ENCODE peak calls at places on chromosomes 16 and 17, in five cellular contexts. U is cardiac fibroblast, C is endothelial cell, G is H9, T is ovary. I is an unnamed sample.

GRCh38 chr16:71436473-71436872 is 5.4 kb downstream of the TLE7 start:
- DNase-seq in U (no peak), C (no peak), G (no peak), T (no peak), I (no peak)

GRCh38 chr16:88613911-88614817 is 24.2 kb upstream of the IL17C start:
- DNase-seq in U (no peak), C (no peak), G (no peak), T (no peak), I (no peak)

GRCh38 chr17:41404024-41404651 is 6.7 kb upstream of the KRT31 start:
- DNase-seq in U (peak), C (no peak), G (no peak), T (no peak), I (no peak)

GRCh38 chr16:67594956-67595355 is 32.6 kb downstream of the CTCF start:
- DNase-seq in U (peak), C (no peak), G (no peak), T (no peak), I (no peak)

GRCh38 chr17:8681175-8681949 is 50.8 kb upstream of the MYH10 start:
- DNase-seq in U (peak), C (no peak), G (no peak), T (no peak), I (no peak)

GRCh38 chr16:13307255-13307654 is 405.9 kb downstream of the SHISA9 start:
- DNase-seq in U (no peak), C (no peak), G (no peak), T (no peak), I (no peak)

GRCh38 chr17:31571124-31571892 is 179.8 kb downstream of the RAB11FIP4 start:
- DNase-seq in U (peak), C (no peak), G (no peak), T (peak), I (no peak)

GRCh38 chr17:8393470-8394231 is 4.0 kb downstream of the RNF222 start:
- DNase-seq in U (no peak), C (no peak), G (no peak), T (no peak), I (no peak)

GRCh38 chr16:50791522-50791921 is 49.6 kb downstream of the CYLD start:
- DNase-seq in U (no peak), C (no peak), G (no peak), T (no peak), I (no peak)

GRCh38 chr16:56401482-56401881 is 23.9 kb downstream of the AMFR start:
- DNase-seq in U (no peak), C (peak), G (peak), T (no peak), I (no peak)

GRCh38 chr17:10013360-10014112 is 108.5 kb upstream of the RCVRN start:
- DNase-seq in U (no peak), C (no peak), G (no peak), T (no peak), I (no peak)

GRCh38 chr17:36824678-36825091 is 112.6 kb upstream of the LHX1 start:
- DNase-seq in U (no peak), C (no peak), G (no peak), T (no peak), I (no peak)

GRCh38 chr16:85935957-85936760 is 37.2 kb downstream of the IRF8 start:
- DNase-seq in U (no peak), C (no peak), G (no peak), T (no peak), I (no peak)

GRCh38 chr17:40307001-40307690 is 1.8 kb upstream of the RARA start:
- DNase-seq in U (peak), C (no peak), G (no peak), T (no peak), I (no peak)

GRCh38 chr16:85384831-85385462 is 228.2 kb upstream of the GSE1 start:
- DNase-seq in U (no peak), C (no peak), G (no peak), T (peak), I (no peak)

GRCh38 chr17:55437165-55437605 is 15.6 kb upstream of the MMD start:
- DNase-seq in U (no peak), C (no peak), G (no peak), T (no peak), I (no peak)

GRCh38 chr17:58783380-58783779 is 27.7 kb downstream of the PPM1E start:
- DNase-seq in U (peak), C (no peak), G (no peak), T (no peak), I (no peak)

GRCh38 chr17:49234509-49235080 is 4.0 kb upstream of the PHOSPHO1 start:
- DNase-seq in U (no peak), C (no peak), G (no peak), T (no peak), I (no peak)

GRCh38 chr17:31811021-31811565 is 48.0 kb downstream of the COPRS start:
- DNase-seq in U (peak), C (no peak), G (no peak), T (no peak), I (no peak)

GRCh38 chr17:3880983-3881382 is 11.9 kb downstream of the CAMKK1 start:
- DNase-seq in U (no peak), C (no peak), G (no peak), T (no peak), I (no peak)

GRCh38 chr17:17822189-17822978 is 14.4 kb downstream of the SREBF1 start:
- DNase-seq in U (peak), C (no peak), G (no peak), T (peak), I (no peak)

GRCh38 chr17:61216066-61216465 is 183.6 kb upstream of the TBX2 start:
- DNase-seq in U (no peak), C (no peak), G (no peak), T (no peak), I (no peak)

GRCh38 chr16:19502395-19503131 is 19.3 kb downstream of the GDE1 start:
- DNase-seq in U (peak), C (peak), G (peak), T (peak), I (no peak)

GRCh38 chr16:88759245-88759975 is 25.6 kb downstream of the PIEZO1 start:
- DNase-seq in U (peak), C (no peak), G (peak), T (peak), I (no peak)

GRCh38 chr17:27333410-27333980 is 39.6 kb downstream of the WSB1 start:
- DNase-seq in U (no peak), C (no peak), G (peak), T (no peak), I (no peak)

GRCh38 chr16:55989569-55989907 is 114.4 kb upstream of the CES5A start:
- DNase-seq in U (no peak), C (no peak), G (no peak), T (no peak), I (no peak)

GRCh38 chr17:4949321-4950074 is 1.2 kb upstream of the PFN1 start:
- DNase-seq in U (peak), C (peak), G (peak), T (peak), I (peak)

GRCh38 chr17:77801545-77802332 is 156.8 kb upstream of the TNRC6C start:
- DNase-seq in U (no peak), C (no peak), G (no peak), T (no peak), I (no peak)

GRCh38 chr16:81444448-81445121 is at the start of gene CMIP:
- DNase-seq in U (peak), C (peak), G (peak), T (peak), I (peak)

GRCh38 chr16:51035110-51035498 is 116.0 kb downstream of the SALL1 start:
- DNase-seq in U (no peak), C (no peak), G (no peak), T (no peak), I (no peak)

GRCh38 chr17:79022507-79022991 is 1.4 kb upstream of the C1QTNF1 start:
- DNase-seq in U (peak), C (no peak), G (no peak), T (peak), I (no peak)

GRCh38 chr17:79023180-79023705 is 726 bp upstream of the C1QTNF1 start:
- DNase-seq in U (peak), C (no peak), G (no peak), T (peak), I (no peak)

GRCh38 chr17:79024901-79025737 is 1.1 kb downstream of the C1QTNF1 start:
- DNase-seq in U (peak), C (no peak), G (no peak), T (peak), I (no peak)

GRCh38 chr17:79026345-79027273 is 2.6 kb downstream of the C1QTNF1 start:
- DNase-seq in U (peak), C (no peak), G (no peak), T (peak), I (no peak)

GRCh38 chr17:79023886-79024771 is at the start of gene C1QTNF1:
- DNase-seq in U (peak), C (peak), G (peak), T (peak), I (no peak)
- TF ChIP-seq CTCF in U (peak), C (peak), G (peak), T (peak), I (no peak)

GRCh38 chr17:65219124-65219523 is 82.0 kb downstream of the RGS9 start:
- DNase-seq in U (no peak), C (no peak), G (no peak), T (no peak), I (no peak)
- TF ChIP-seq CTCF in U (peak), C (no peak), G (peak), T (no peak), I (peak)

DNA sequence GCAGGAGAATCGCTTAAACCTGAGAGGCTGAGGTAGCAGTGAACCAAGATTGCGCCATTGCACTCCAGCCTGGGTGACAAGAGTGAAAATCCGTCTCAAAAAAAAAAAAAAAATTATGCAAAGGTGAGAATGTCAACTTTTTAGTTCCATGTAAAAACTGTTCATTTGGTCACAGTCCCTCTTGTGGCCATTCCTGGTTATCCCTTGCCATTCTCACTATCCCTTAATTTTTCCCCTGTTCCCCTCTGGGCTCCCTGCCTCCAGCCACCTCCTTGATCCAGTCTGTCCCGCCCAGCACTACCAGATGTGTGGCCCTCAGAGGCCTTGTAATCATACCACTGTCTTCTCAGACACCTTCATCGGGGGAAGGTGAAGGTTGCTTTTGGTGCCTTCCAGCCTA is 23.4 kb downstream of the DCAF7 start:
- DNase-seq in U (peak), C (no peak), G (no peak), T (no peak), I (no peak)
- TF ChIP-seq CTCF in U (peak), C (peak), G (peak), T (no peak), I (peak)

DNA sequence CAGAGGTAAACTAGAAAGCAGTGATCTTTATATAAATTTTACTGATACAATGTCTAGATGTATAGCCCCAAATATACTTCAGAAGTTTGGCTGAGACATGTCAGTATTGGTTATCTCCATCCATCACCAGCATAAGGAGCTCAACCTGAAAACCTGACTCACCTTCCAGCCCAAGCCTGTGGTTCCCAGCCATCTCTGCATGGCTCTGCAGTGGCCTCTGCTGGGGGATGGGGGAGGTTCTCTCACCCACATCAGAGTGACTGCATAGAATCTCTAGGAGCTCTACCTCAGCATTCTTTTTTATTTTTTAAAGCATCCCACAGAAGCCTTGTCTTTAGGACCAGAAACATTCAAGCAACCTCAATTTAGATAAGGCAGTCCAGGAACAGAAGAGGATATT is 27.3 kb downstream of the USP7 start:
- DNase-seq in U (peak), C (peak), G (peak), T (no peak), I (no peak)
- TF ChIP-seq CTCF in U (peak), C (no peak), G (peak), T (no peak), I (peak)

GRCh38 chr16:12214509-12214908 is 238.0 kb downstream of the SNX29 start:
- DNase-seq in U (no peak), C (no peak), G (no peak), T (no peak), I (no peak)

GRCh38 chr16:12217341-12217740 is 240.8 kb downstream of the SNX29 start:
- DNase-seq in U (no peak), C (no peak), G (no peak), T (no peak), I (no peak)

GRCh38 chr16:12213180-12213579 is 236.6 kb downstream of the SNX29 start:
- DNase-seq in U (no peak), C (no peak), G (no peak), T (no peak), I (no peak)

GRCh38 chr16:12211870-12212690 is 235.5 kb downstream of the SNX29 start:
- DNase-seq in U (no peak), C (no peak), G (no peak), T (no peak), I (no peak)

GRCh38 chr16:12215302-12216105 is 239.0 kb downstream of the SNX29 start:
- DNase-seq in U (no peak), C (peak), G (peak), T (no peak), I (no peak)
- TF ChIP-seq CTCF in U (peak), C (peak), G (peak), T (no peak), I (peak)

DNA sequence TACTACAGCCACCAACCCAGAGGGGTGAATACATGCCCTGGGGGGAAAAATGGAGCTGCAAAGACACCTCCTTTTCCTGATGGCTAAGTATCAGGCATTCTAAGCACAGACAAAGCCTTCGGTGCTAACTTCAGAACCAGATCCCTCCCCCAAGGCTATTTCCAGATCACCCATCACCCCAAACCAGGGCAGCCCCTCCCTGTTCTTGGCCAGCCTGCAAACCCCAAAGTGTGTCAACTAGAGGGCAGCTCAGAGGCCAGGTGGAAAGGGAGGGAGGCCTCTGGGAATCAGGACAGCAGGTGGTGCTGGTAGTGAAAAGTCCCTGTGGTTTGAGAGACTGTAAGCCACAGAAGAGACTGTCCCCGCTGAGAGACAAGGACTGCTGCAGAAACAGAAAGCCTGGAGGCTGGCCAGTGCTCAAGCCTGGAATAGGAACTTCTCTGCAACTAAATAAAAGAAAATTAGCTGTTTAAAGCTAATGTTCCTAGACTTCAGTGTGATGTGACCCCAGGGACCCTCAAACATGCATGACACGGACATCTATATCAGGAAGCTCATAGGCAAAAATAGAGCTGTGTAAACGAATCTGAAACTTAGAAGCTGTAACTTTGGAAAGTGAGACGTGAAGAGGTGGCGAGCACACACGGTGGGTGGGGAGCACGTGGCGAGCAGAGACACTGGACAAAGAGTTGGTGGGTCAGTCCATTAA is 9.1 kb downstream of the TUBG1 start:
- DNase-seq in U (peak), C (peak), G (peak), T (peak), I (no peak)
- TF ChIP-seq CTCF in U (no peak), C (no peak), G (peak), T (no peak), I (peak)

DNA sequence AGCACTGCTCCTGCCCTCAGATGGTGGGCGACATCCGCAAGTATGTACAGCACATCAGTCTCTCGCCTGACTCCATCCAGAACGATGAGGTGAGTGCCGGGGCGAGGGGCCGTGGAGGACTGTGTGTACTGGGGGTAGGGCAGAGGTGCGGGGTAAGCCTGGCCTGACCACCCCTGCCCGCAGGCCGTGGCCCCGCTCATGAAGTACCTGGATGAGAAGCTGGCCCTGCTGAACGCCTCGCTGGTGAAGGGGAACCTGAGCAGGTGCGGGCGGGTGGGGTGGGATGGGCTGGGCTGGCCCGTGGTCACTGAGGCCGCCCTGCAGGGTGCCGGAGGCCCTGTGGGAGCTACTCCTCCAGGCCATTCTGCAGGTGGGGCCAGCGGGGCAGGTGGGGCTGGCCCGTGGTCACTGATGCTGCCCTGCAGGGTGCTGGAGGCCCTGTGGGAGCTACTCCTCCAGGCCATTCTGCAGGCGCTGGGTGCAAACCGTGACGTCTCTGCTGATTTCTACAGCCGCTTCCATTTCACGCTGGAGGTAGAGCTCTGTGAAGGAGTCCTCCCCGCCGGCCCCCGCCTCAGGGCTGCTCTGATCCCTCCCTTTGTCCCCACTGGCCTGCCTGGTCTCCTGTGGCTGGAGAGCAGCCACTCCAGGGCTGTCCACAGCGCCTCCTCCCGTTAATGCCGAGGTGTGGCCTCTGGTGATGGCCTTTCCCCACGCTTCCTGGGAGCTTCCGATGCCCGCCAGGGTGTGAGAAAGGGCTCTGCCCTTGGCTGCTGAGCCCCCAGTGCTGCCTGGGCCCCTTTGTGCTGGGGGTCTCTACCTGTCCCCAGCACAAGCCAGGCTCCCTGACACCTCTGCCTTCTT is 5.0 kb downstream of the TSR3 start:
- DNase-seq in U (no peak), C (no peak), G (no peak), T (no peak), I (no peak)
- TF ChIP-seq CTCF in U (peak), C (no peak), G (peak), T (no peak), I (peak)

I was measured in D721Med.